ENCODE peak calls at places on chromosome 17, in four cellular contexts. One of them, this sample, is unnamed.

GRCh38 chr17:50905460-50905803 is 39.3 kb upstream of the TOB1 start:
- DNase-seq in A549: no peak
- DNase-seq in GM12878: no peak
- DNase-seq in K562: no peak
- DNase-seq in this sample: peak

GRCh38 chr17:79020631-79021301 is 3.2 kb upstream of the C1QTNF1 start:
- DNase-seq in A549: no peak
- DNase-seq in GM12878: no peak
- DNase-seq in K562: no peak
- DNase-seq in this sample: no peak

GRCh38 chr17:17096438-17097178 is 54.4 kb downstream of the MPRIP start:
- DNase-seq in A549: no peak
- DNase-seq in GM12878: no peak
- DNase-seq in K562: no peak
- DNase-seq in this sample: peak

GRCh38 chr17:47188266-47188665 is 829 bp downstream of the CDC27 start:
- DNase-seq in A549: peak
- DNase-seq in GM12878: no peak
- DNase-seq in K562: no peak
- DNase-seq in this sample: no peak

GRCh38 chr17:79833744-79834574 is 5.3 kb downstream of the CBX4 start:
- DNase-seq in A549: no peak
- DNase-seq in GM12878: no peak
- DNase-seq in K562: peak
- DNase-seq in this sample: no peak

GRCh38 chr17:13508916-13509315 is 92.8 kb downstream of the HS3ST3A1 start:
- DNase-seq in A549: no peak
- DNase-seq in GM12878: no peak
- DNase-seq in K562: no peak
- DNase-seq in this sample: no peak

GRCh38 chr17:64259922-64260321 is 3.1 kb downstream of the TEX2 start:
- DNase-seq in A549: no peak
- DNase-seq in GM12878: no peak
- DNase-seq in K562: no peak
- DNase-seq in this sample: no peak

GRCh38 chr17:17836818-17837379 is at the start of gene SREBF1:
- DNase-seq in A549: peak
- DNase-seq in GM12878: no peak
- DNase-seq in K562: peak
- DNase-seq in this sample: peak

GRCh38 chr17:57692770-57693169 is 52.3 kb downstream of the CCDC182 start:
- DNase-seq in A549: no peak
- DNase-seq in GM12878: no peak
- DNase-seq in K562: no peak
- DNase-seq in this sample: no peak

GRCh38 chr17:56912105-56912999 is 1.5 kb downstream of the TRIM25 start:
- DNase-seq in A549: no peak
- DNase-seq in GM12878: no peak
- DNase-seq in K562: no peak
- DNase-seq in this sample: peak

GRCh38 chr17:58249270-58250133 is 11.1 kb downstream of the LPO start:
- DNase-seq in A549: peak
- DNase-seq in GM12878: no peak
- DNase-seq in K562: peak
- DNase-seq in this sample: peak

GRCh38 chr17:56324676-56325075 is 171.4 kb downstream of the ANKFN1 start:
- DNase-seq in A549: no peak
- DNase-seq in GM12878: no peak
- DNase-seq in K562: no peak
- DNase-seq in this sample: no peak

GRCh38 chr17:31610301-31610910 is 218.9 kb downstream of the RAB11FIP4 start:
- DNase-seq in A549: no peak
- DNase-seq in GM12878: no peak
- DNase-seq in K562: peak
- DNase-seq in this sample: no peak
- TF ChIP-seq MYC in A549: no peak
- TF ChIP-seq MYC in GM12878: no peak
- TF ChIP-seq MYC in K562: no peak
- TF ChIP-seq MYC in this sample: no peak

DNA sequence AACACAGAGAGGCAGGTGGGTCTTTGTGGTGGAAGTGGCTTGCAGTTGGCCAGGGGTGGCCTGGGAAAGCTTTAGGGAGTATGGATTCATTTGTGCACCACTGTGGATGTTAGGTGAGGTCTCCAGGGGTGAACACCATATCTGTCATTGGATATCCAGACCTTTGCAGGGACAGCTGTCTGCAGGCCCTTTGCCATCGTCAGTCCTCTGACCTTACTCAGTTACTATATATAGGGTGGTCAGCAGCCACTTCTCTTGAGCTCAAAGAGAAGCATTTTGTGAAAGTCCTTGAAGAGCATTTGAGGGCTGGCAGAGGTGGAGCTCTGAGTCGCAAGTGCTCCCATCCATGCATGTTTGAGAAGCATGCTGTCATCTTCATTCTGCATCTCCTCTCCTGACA is 40.4 kb downstream of the TMEM11 start:
- DNase-seq in A549: no peak
- DNase-seq in GM12878: no peak
- DNase-seq in K562: no peak
- DNase-seq in this sample: no peak
- TF ChIP-seq ESRRA in A549: no peak
- TF ChIP-seq ESRRA in GM12878: no peak
- TF ChIP-seq ESRRA in K562: no peak
- TF ChIP-seq ESRRA in this sample: no peak

DNA sequence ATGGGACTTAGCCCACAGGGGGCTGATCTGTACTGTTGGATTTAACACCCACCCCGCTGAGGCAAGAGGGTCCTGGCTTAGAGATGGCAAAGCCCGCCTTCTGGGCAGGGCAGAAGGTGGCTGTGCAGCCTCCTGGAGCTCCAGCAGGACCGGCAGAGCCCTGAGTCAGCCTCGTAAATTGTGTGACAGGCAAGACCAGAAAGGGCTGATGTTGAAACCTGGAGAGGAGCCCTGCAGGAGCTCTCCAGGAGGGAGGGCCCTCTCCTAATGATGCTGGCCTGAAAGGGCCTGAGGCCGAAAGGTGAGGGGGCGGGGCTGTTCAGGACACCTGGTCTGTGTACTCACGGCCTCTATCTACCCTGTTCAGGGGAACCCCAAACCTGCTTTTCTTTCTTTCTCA is 22.5 kb upstream of the MYO15B start:
- DNase-seq in A549: peak
- DNase-seq in GM12878: no peak
- DNase-seq in K562: no peak
- DNase-seq in this sample: no peak
- TF ChIP-seq MYC in A549: no peak
- TF ChIP-seq MYC in GM12878: no peak
- TF ChIP-seq MYC in K562: no peak
- TF ChIP-seq MYC in this sample: no peak

DNA sequence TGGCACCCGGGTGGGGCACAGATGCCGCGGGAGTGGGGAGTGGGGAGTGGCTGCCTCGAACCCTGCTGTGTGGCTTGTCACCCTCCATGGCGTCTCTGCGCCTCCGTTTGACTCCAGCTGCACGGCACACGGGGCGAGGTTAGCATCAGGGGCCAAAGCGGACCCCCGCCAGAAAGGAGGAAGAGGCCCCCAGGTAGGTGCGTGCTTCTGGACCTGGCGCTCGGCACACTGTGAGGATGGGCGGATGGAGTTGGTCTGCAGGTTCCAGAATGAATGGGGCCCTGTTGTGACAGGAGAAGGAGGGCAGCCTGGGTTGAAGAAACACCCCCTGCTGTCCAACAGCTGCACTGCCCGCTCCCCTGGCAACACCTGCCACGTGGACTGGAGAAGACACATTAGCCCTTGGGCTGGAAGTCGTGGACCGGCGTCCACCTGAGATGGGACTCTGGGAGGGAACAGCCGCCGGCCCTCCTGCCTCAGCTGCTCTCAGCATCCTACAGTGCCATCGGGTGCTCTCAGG is 9.4 kb upstream of the FASN start:
- DNase-seq in A549: peak
- DNase-seq in GM12878: no peak
- DNase-seq in K562: no peak
- DNase-seq in this sample: peak
- TF ChIP-seq ESRRA in A549: no peak
- TF ChIP-seq ESRRA in GM12878: no peak
- TF ChIP-seq ESRRA in K562: no peak
- TF ChIP-seq ESRRA in this sample: no peak

GRCh38 chr17:1724351-1724868 is at the start of gene WDR81:
- DNase-seq in A549: peak
- DNase-seq in GM12878: no peak
- DNase-seq in K562: peak
- DNase-seq in this sample: peak
- TF ChIP-seq MYC in A549: peak
- TF ChIP-seq MYC in GM12878: no peak
- TF ChIP-seq MYC in K562: peak
- TF ChIP-seq MYC in this sample: peak

GRCh38 chr17:42436401-42436800 is 13.3 kb upstream of the CAVIN1 start:
- DNase-seq in A549: no peak
- DNase-seq in GM12878: no peak
- DNase-seq in K562: no peak
- DNase-seq in this sample: peak
- TF ChIP-seq ESRRA in A549: no peak
- TF ChIP-seq ESRRA in GM12878: no peak
- TF ChIP-seq ESRRA in K562: no peak
- TF ChIP-seq ESRRA in this sample: no peak

DNA sequence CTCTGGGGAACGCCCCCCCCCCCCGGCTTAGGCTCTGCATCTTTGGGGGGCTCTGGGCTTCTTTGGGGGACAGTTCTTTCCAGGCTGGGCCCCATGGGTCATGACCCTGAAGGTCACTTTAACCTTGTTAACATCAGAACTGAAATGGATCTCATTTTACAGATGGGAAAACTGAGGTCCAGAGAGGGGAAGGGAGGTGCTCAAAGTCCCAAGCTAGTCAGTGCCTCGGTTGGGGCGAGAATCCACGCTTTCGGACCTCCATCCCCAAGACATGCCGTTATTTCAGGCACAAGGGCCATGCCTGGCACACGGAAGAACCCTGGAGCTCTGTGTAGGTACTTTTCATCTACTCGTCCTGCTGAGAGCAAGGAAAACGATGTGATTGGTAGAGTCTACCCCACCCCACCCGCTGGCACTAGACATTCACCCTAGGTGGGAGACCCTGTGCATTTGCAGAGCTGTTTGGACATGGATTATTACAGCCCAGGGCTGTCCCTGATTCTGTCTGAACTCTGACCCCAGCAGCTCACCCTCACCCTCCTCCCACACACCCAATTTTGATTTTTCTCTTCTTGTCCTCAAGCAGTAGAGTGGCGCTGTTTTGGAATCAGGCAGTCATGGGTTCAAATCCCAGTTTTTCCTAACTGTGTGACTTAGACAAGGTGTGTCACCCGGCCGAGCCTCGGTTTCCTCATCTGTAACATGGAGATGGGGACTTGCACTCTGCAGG is 155.1 kb upstream of the CDC42EP4 start:
- DNase-seq in A549: no peak
- DNase-seq in GM12878: no peak
- DNase-seq in K562: peak
- DNase-seq in this sample: peak
- TF ChIP-seq MYC in A549: no peak
- TF ChIP-seq MYC in GM12878: no peak
- TF ChIP-seq MYC in K562: no peak
- TF ChIP-seq MYC in this sample: no peak

This sample was measured in HepG2.